ENCODE peak calls at places on chromosomes 3 and 15, in four cellular contexts. One of them, this sample, is unnamed.

GRCh38 chr3:42153039-42153438 is 61.9 kb downstream of the TRAK1 start:
- ATAC-seq in HepG2: no peak
- ATAC-seq in A549: no peak
- ATAC-seq in K562: no peak
- ATAC-seq in this sample: no peak

GRCh38 chr15:68376447-68377060 is 55.4 kb downstream of the ITGA11 start:
- ATAC-seq in HepG2: no peak
- ATAC-seq in K562: no peak
- ATAC-seq in A549: no peak
- ATAC-seq in this sample: no peak

GRCh38 chr3:184277366-184277765 is 1.5 kb downstream of the ECE2 start:
- ATAC-seq in K562: peak
- ATAC-seq in A549: peak
- ATAC-seq in HepG2: peak
- ATAC-seq in this sample: no peak

GRCh38 chr15:22873204-22873701 is 34.8 kb downstream of the NIPA2 start:
- ATAC-seq in K562: no peak
- ATAC-seq in A549: no peak
- ATAC-seq in HepG2: no peak
- ATAC-seq in this sample: no peak

GRCh38 chr3:136380530-136380929 is 130.4 kb downstream of the PCCB start:
- ATAC-seq in K562: no peak
- ATAC-seq in A549: no peak
- ATAC-seq in HepG2: no peak
- ATAC-seq in this sample: no peak

GRCh38 chr3:128095222-128095703 is 28.3 kb downstream of the RUVBL1 start:
- ATAC-seq in A549: peak
- ATAC-seq in K562: peak
- ATAC-seq in HepG2: peak
- ATAC-seq in this sample: peak

GRCh38 chr15:67062365-67062985 is 2.9 kb upstream of the SMAD3 start:
- ATAC-seq in HepG2: peak
- ATAC-seq in K562: no peak
- ATAC-seq in A549: no peak
- ATAC-seq in this sample: no peak

GRCh38 chr3:135246027-135246426 is 451.0 kb downstream of the EPHB1 start:
- ATAC-seq in HepG2: no peak
- ATAC-seq in A549: no peak
- ATAC-seq in K562: no peak
- ATAC-seq in this sample: no peak

GRCh38 chr15:39118510-39118909 is 462.4 kb upstream of the THBS1 start:
- ATAC-seq in HepG2: no peak
- ATAC-seq in K562: no peak
- ATAC-seq in A549: no peak
- ATAC-seq in this sample: no peak

GRCh38 chr3:129559565-129560079 is 16.6 kb downstream of the H1-8 start:
- ATAC-seq in HepG2: no peak
- ATAC-seq in K562: no peak
- ATAC-seq in A549: no peak
- ATAC-seq in this sample: no peak

GRCh38 chr3:190378240-190378891 is 9.6 kb upstream of the CLDN16 start:
- ATAC-seq in HepG2: no peak
- ATAC-seq in A549: peak
- ATAC-seq in K562: no peak
- ATAC-seq in this sample: peak

GRCh38 chr3:133237380-133237779 is 162.5 kb upstream of the BFSP2 start:
- ATAC-seq in K562: no peak
- ATAC-seq in A549: no peak
- ATAC-seq in HepG2: no peak
- ATAC-seq in this sample: no peak

GRCh38 chr3:12286927-12287726 is 1.7 kb upstream of the PPARG start:
- ATAC-seq in A549: peak
- ATAC-seq in HepG2: peak
- ATAC-seq in K562: no peak
- ATAC-seq in this sample: peak

GRCh38 chr3:29181872-29182271 is 99.0 kb upstream of the RBMS3 start:
- ATAC-seq in HepG2: no peak
- ATAC-seq in K562: no peak
- ATAC-seq in A549: no peak
- ATAC-seq in this sample: no peak

DNA sequence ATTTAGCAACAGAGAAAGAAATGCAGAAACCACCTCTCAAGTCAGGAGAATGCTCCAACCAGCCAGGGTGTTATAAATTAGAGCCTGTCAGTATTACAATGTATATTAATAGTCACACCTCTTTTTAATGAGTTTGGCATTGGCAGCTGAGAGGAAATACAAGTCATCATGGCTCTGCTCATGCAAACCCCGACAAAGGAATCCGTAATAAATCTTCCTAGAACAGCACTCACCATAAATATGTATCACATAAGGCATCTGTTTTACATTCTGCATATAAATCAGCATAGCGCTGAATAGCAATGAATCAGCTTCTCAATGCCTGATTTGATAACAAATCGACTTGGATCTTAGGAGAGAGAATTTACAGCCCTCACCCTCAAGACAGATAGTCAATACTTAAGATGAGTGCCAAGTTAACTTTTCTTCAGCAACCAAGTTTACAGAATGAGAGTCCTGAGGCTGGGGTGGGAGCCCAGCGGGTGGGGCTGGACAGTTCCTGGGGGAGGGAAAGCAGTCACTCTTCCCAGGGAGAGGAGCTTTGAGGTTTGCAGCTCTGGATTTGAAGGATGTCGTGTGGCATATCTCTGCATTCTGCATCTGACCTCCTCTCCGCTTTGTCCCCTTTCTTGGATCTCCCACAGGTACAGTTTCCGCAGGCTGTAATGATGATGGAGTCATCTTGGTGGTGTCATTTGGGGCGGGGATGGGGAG is 1034.4 kb upstream of the NR2F2 start:
- ATAC-seq in HepG2: no peak
- ATAC-seq in A549: no peak
- ATAC-seq in K562: no peak
- ATAC-seq in this sample: no peak
- TF ChIP-seq EP300 in HepG2: no peak
- TF ChIP-seq EP300 in A549: no peak
- TF ChIP-seq EP300 in K562: no peak
- TF ChIP-seq EP300 in this sample: no peak

GRCh38 chr15:24924621-24925020 is 30.2 kb upstream of the SNRPN start:
- ATAC-seq in HepG2: peak
- ATAC-seq in K562: no peak
- ATAC-seq in A549: no peak
- ATAC-seq in this sample: no peak
- TF ChIP-seq POLR2A in HepG2: no peak
- TF ChIP-seq POLR2A in K562: no peak
- TF ChIP-seq POLR2A in A549: no peak
- TF ChIP-seq POLR2A in this sample: no peak

GRCh38 chr3:192867645-192868044 is 50.0 kb downstream of the MB21D2 start:
- ATAC-seq in K562: no peak
- ATAC-seq in HepG2: no peak
- ATAC-seq in A549: no peak
- ATAC-seq in this sample: no peak

GRCh38 chr3:192864943-192865342 is 52.7 kb downstream of the MB21D2 start:
- ATAC-seq in A549: no peak
- ATAC-seq in K562: no peak
- ATAC-seq in HepG2: no peak
- ATAC-seq in this sample: peak

GRCh38 chr3:192870785-192871184 is 46.9 kb downstream of the MB21D2 start:
- ATAC-seq in HepG2: no peak
- ATAC-seq in A549: no peak
- ATAC-seq in K562: no peak
- ATAC-seq in this sample: no peak

GRCh38 chr3:192866804-192867203 is 50.9 kb downstream of the MB21D2 start:
- ATAC-seq in HepG2: no peak
- ATAC-seq in K562: no peak
- ATAC-seq in A549: no peak
- ATAC-seq in this sample: no peak

DNA sequence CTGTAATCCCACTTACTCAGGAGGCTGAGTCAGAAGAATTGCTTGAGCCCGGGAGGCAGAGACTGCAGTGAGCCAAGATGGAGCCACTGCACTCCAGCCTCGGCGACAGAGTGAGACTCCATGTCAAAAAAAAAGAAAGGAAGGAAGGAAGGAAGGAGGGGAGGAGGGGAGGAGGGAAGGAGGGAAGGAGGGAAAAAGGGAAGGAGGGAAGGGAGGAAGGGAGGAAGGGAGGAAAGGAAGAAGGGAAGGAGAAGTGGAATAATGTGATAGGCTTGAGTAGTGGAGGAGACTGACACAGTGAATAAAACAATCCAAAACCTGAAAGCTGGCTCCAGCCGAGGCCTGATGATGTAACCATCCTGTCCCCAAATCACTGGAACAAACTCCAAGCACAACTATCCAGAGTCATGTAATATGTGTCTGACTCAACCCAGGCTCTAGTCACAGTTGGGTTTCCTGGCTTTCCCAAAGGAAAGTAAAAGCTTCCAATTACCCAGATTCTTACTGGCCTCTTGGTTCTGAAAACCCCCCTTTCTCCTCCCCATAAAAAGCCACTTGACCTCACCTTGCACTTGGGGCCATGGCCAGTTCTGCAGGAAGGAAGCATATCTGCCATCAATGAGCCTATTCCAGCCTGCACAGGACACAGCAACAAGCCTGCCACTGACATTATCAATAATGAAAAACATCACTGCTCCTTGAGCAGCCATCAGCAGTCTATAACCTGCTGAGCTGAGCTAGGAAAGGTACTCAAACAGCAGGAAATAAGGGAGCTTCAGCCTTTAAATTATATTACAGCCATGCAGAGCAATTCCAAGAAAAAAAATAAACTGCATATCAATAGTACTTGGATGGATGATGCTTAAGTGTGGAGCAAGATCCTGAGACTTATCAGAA is 48.3 kb downstream of the MB21D2 start:
- ATAC-seq in A549: no peak
- ATAC-seq in K562: no peak
- ATAC-seq in HepG2: no peak
- ATAC-seq in this sample: peak
- TF ChIP-seq EP300 in A549: no peak
- TF ChIP-seq EP300 in K562: no peak
- TF ChIP-seq EP300 in HepG2: no peak
- TF ChIP-seq EP300 in this sample: no peak

GRCh38 chr3:180959691-180960090 is 29.8 kb downstream of the DNAJC19 start:
- ATAC-seq in HepG2: no peak
- ATAC-seq in K562: no peak
- ATAC-seq in A549: no peak
- ATAC-seq in this sample: no peak
- TF ChIP-seq POLR2A in HepG2: no peak
- TF ChIP-seq POLR2A in K562: no peak
- TF ChIP-seq POLR2A in A549: no peak
- TF ChIP-seq POLR2A in this sample: no peak

GRCh38 chr15:49990835-49991540 is 128.0 kb downstream of the ATP8B4 start:
- ATAC-seq in HepG2: no peak
- ATAC-seq in A549: no peak
- ATAC-seq in K562: no peak
- ATAC-seq in this sample: no peak
- TF ChIP-seq EP300 in HepG2: no peak
- TF ChIP-seq EP300 in A549: no peak
- TF ChIP-seq EP300 in K562: no peak
- TF ChIP-seq EP300 in this sample: no peak

GRCh38 chr15:87167706-87168105 is 1088.0 kb downstream of the AGBL1 start:
- ATAC-seq in HepG2: no peak
- ATAC-seq in A549: no peak
- ATAC-seq in K562: no peak
- ATAC-seq in this sample: no peak

GRCh38 chr15:87167055-87167454 is 1087.4 kb downstream of the AGBL1 start:
- ATAC-seq in K562: no peak
- ATAC-seq in HepG2: no peak
- ATAC-seq in A549: no peak
- ATAC-seq in this sample: no peak
- TF ChIP-seq POLR2A in K562: no peak
- TF ChIP-seq POLR2A in HepG2: no peak
- TF ChIP-seq POLR2A in A549: no peak
- TF ChIP-seq POLR2A in this sample: no peak

GRCh38 chr15:60546764-60547163 is 67.8 kb upstream of the ICE2 start:
- ATAC-seq in HepG2: no peak
- ATAC-seq in K562: no peak
- ATAC-seq in A549: no peak
- ATAC-seq in this sample: no peak

GRCh38 chr15:60544581-60545115 is 65.7 kb upstream of the ICE2 start:
- ATAC-seq in A549: no peak
- ATAC-seq in HepG2: no peak
- ATAC-seq in K562: no peak
- ATAC-seq in this sample: no peak

GRCh38 chr15:60551781-60552161 is 72.8 kb upstream of the ICE2 start:
- ATAC-seq in HepG2: no peak
- ATAC-seq in K562: no peak
- ATAC-seq in A549: peak
- ATAC-seq in this sample: no peak

GRCh38 chr15:60551147-60551780 is 72.3 kb upstream of the ICE2 start:
- ATAC-seq in A549: peak
- ATAC-seq in K562: no peak
- ATAC-seq in HepG2: no peak
- ATAC-seq in this sample: no peak

DNA sequence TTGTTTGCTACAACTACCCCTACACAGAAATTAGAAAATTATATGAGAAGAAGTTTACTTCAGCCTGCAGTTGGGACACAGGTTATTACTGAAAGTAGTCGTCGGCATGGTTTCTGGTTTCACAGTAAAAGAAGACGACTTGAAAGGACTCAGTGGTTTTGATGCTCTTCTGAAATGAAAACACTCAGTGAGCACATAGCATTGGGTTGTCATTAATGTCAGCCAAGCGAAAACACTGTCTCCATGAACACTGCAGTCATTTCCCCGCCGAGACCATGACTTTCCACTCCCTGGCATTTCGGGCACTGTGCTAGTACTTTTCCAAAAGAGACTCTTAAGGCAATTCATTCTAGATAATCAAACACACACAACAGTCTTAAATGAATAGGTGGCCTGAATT is 69.2 kb upstream of the ICE2 start:
- ATAC-seq in K562: no peak
- ATAC-seq in A549: no peak
- ATAC-seq in HepG2: no peak
- ATAC-seq in this sample: no peak
- TF ChIP-seq EP300 in K562: no peak
- TF ChIP-seq EP300 in A549: no peak
- TF ChIP-seq EP300 in HepG2: no peak
- TF ChIP-seq EP300 in this sample: no peak

GRCh38 chr15:88630141-88630721 is 8.6 kb upstream of the ISG20 start:
- ATAC-seq in A549: peak
- ATAC-seq in K562: no peak
- ATAC-seq in HepG2: peak
- ATAC-seq in this sample: peak
- TF ChIP-seq POLR2A in A549: no peak
- TF ChIP-seq POLR2A in K562: no peak
- TF ChIP-seq POLR2A in HepG2: peak
- TF ChIP-seq POLR2A in this sample: no peak

GRCh38 chr3:117512975-117513374 is 803.4 kb downstream of the TUSC7 start:
- ATAC-seq in A549: no peak
- ATAC-seq in K562: no peak
- ATAC-seq in HepG2: no peak
- ATAC-seq in this sample: no peak
- TF ChIP-seq EP300 in A549: no peak
- TF ChIP-seq EP300 in K562: no peak
- TF ChIP-seq EP300 in HepG2: no peak
- TF ChIP-seq EP300 in this sample: no peak

GRCh38 chr3:126693921-126694320 is 10.1 kb upstream of the CHCHD6 start:
- ATAC-seq in K562: no peak
- ATAC-seq in A549: no peak
- ATAC-seq in HepG2: no peak
- ATAC-seq in this sample: no peak
- TF ChIP-seq POLR2A in K562: no peak
- TF ChIP-seq POLR2A in A549: no peak
- TF ChIP-seq POLR2A in HepG2: no peak
- TF ChIP-seq POLR2A in this sample: no peak

This sample was measured in gastroesophageal sphincter.